ENCODE peak calls at places on chromosomes 11 and 22, in five cellular contexts. One of them, this sample, is unnamed.

GRCh38 chr22:48740731-48741405 is 1086.8 kb downstream of the BRD1 start:
- DNase-seq in AML-193: no peak
- DNase-seq in NCI-H2107: no peak
- DNase-seq in GM13977: no peak
- DNase-seq in NCI-H2081: no peak
- DNase-seq in this sample: no peak

GRCh38 chr22:29870574-29870973 is 12.4 kb upstream of the MTMR3 start:
- DNase-seq in AML-193: no peak
- DNase-seq in NCI-H2107: no peak
- DNase-seq in GM13977: no peak
- DNase-seq in NCI-H2081: no peak
- DNase-seq in this sample: no peak

GRCh38 chr11:64298966-64299846 is 952 bp upstream of the CATSPERZ start:
- DNase-seq in AML-193: no peak
- DNase-seq in NCI-H2107: no peak
- DNase-seq in GM13977: no peak
- DNase-seq in NCI-H2081: no peak
- DNase-seq in this sample: peak; percentile 33

GRCh38 chr11:14304601-14305000 is 54.4 kb downstream of the RRAS2 start:
- DNase-seq in AML-193: no peak
- DNase-seq in NCI-H2107: no peak
- DNase-seq in GM13977: no peak
- DNase-seq in NCI-H2081: no peak
- DNase-seq in this sample: no peak

GRCh38 chr22:46484156-46484860 is 53.1 kb downstream of the CELSR1 start:
- DNase-seq in AML-193: no peak
- DNase-seq in NCI-H2107: no peak
- DNase-seq in GM13977: no peak
- DNase-seq in NCI-H2081: no peak
- DNase-seq in this sample: no peak

GRCh38 chr11:43582837-43583462 is 97.6 kb upstream of the HSD17B12 start:
- DNase-seq in AML-193: no peak
- DNase-seq in NCI-H2107: no peak
- DNase-seq in GM13977: no peak
- DNase-seq in NCI-H2081: no peak
- DNase-seq in this sample: no peak

GRCh38 chr11:43992138-43992537 is 49.7 kb downstream of the C11orf96 start:
- DNase-seq in AML-193: no peak
- DNase-seq in NCI-H2107: no peak
- DNase-seq in GM13977: no peak
- DNase-seq in NCI-H2081: peak; percentile 20
- DNase-seq in this sample: no peak

GRCh38 chr22:39024923-39025322 is 4.0 kb downstream of the APOBEC3D start:
- DNase-seq in AML-193: no peak
- DNase-seq in NCI-H2107: no peak
- DNase-seq in GM13977: no peak
- DNase-seq in NCI-H2081: no peak
- DNase-seq in this sample: no peak

GRCh38 chr22:41976070-41976901 is 7.0 kb downstream of the SEPTIN3 start:
- DNase-seq in AML-193: peak; percentile 31
- DNase-seq in NCI-H2107: no peak
- DNase-seq in GM13977: peak; percentile 72
- DNase-seq in NCI-H2081: peak; percentile 51
- DNase-seq in this sample: peak; percentile 74

GRCh38 chr11:65003282-65003681 is 6.5 kb upstream of the BATF2 start:
- DNase-seq in AML-193: no peak
- DNase-seq in NCI-H2107: no peak
- DNase-seq in GM13977: no peak
- DNase-seq in NCI-H2081: no peak
- DNase-seq in this sample: no peak

GRCh38 chr11:128890543-128891409 is at the start of gene KCNJ5:
- DNase-seq in AML-193: no peak
- DNase-seq in NCI-H2107: no peak
- DNase-seq in GM13977: no peak
- DNase-seq in NCI-H2081: peak; percentile 54
- DNase-seq in this sample: no peak

GRCh38 chr11:118295199-118295598 is 9.3 kb upstream of the CD3E start:
- DNase-seq in AML-193: no peak
- DNase-seq in NCI-H2107: no peak
- DNase-seq in GM13977: no peak
- DNase-seq in NCI-H2081: no peak
- DNase-seq in this sample: no peak

GRCh38 chr22:41682033-41682807 is 6.4 kb downstream of the SNU13 start:
- DNase-seq in AML-193: peak; percentile 40
- DNase-seq in NCI-H2107: no peak
- DNase-seq in GM13977: peak; percentile 82
- DNase-seq in NCI-H2081: peak; percentile 70
- DNase-seq in this sample: peak; percentile 82

GRCh38 chr11:120883404-120884135 is 140.3 kb upstream of the TBCEL start:
- DNase-seq in AML-193: no peak
- DNase-seq in NCI-H2107: no peak
- DNase-seq in GM13977: no peak
- DNase-seq in NCI-H2081: no peak
- DNase-seq in this sample: no peak

GRCh38 chr11:103257360-103257759 is 148.1 kb downstream of the DYNC2H1 start:
- DNase-seq in AML-193: no peak
- DNase-seq in NCI-H2107: no peak
- DNase-seq in GM13977: no peak
- DNase-seq in NCI-H2081: peak; percentile 47
- DNase-seq in this sample: peak; percentile 2

GRCh38 chr11:125091247-125091876 is 20.1 kb downstream of the TMEM218 start:
- DNase-seq in AML-193: peak; percentile 12
- DNase-seq in NCI-H2107: no peak
- DNase-seq in GM13977: no peak
- DNase-seq in NCI-H2081: peak; percentile 15
- DNase-seq in this sample: peak; percentile 56

GRCh38 chr11:101448881-101449442 is 134.8 kb downstream of the TRPC6 start:
- DNase-seq in AML-193: no peak
- DNase-seq in NCI-H2107: no peak
- DNase-seq in GM13977: no peak
- DNase-seq in NCI-H2081: no peak
- DNase-seq in this sample: no peak

GRCh38 chr11:91664521-91664920 is 560.1 kb upstream of the FAT3 start:
- DNase-seq in AML-193: no peak
- DNase-seq in NCI-H2107: no peak
- DNase-seq in GM13977: no peak
- DNase-seq in NCI-H2081: peak; percentile 4
- DNase-seq in this sample: no peak

GRCh38 chr11:72394456-72394855 is 39.9 kb downstream of the CLPB start:
- DNase-seq in AML-193: no peak
- DNase-seq in NCI-H2107: no peak
- DNase-seq in GM13977: no peak
- DNase-seq in NCI-H2081: no peak
- DNase-seq in this sample: no peak

GRCh38 chr22:50315289-50316113 is 8.1 kb upstream of the PLXNB2 start:
- DNase-seq in AML-193: no peak
- DNase-seq in NCI-H2107: no peak
- DNase-seq in GM13977: no peak
- DNase-seq in NCI-H2081: no peak
- DNase-seq in this sample: peak; percentile 38

GRCh38 chr11:1121343-1122331 is 36.1 kb upstream of the MUC5AC start:
- DNase-seq in AML-193: no peak
- DNase-seq in NCI-H2107: no peak
- DNase-seq in GM13977: no peak
- DNase-seq in NCI-H2081: no peak
- DNase-seq in this sample: peak; percentile 30

GRCh38 chr22:37607010-37607911 is 1.4 kb upstream of the GGA1 start:
- DNase-seq in AML-193: peak; percentile 29
- DNase-seq in NCI-H2107: peak; percentile 51
- DNase-seq in GM13977: peak; percentile 86
- DNase-seq in NCI-H2081: peak; percentile 87
- DNase-seq in this sample: peak; percentile 85

GRCh38 chr11:46253258-46254134 is 24.0 kb upstream of the CREB3L1 start:
- DNase-seq in AML-193: no peak
- DNase-seq in NCI-H2107: no peak
- DNase-seq in GM13977: no peak
- DNase-seq in NCI-H2081: no peak
- DNase-seq in this sample: no peak

GRCh38 chr11:9081153-9081552 is 10.2 kb downstream of the SCUBE2 start:
- DNase-seq in AML-193: no peak
- DNase-seq in NCI-H2107: no peak
- DNase-seq in GM13977: no peak
- DNase-seq in NCI-H2081: no peak
- DNase-seq in this sample: no peak

GRCh38 chr11:119892311-119892808 is 163.4 kb upstream of the NECTIN1 start:
- DNase-seq in AML-193: no peak
- DNase-seq in NCI-H2107: no peak
- DNase-seq in GM13977: no peak
- DNase-seq in NCI-H2081: no peak
- DNase-seq in this sample: no peak